ENCODE peak calls at places on chromosomes 5 and 9, in five cellular contexts. One of them, this sample, is unnamed.

GRCh38 chr9:35108946-35109575 is 6.1 kb upstream of the STOML2 start:
- DNase-seq in esophagus squamous epithelium: no peak
- DNase-seq in GM23338: no peak
- DNase-seq in transverse colon: no peak
- DNase-seq in heart left ventricle: no peak
- DNase-seq in this sample: no peak

GRCh38 chr9:21579743-21580142 is 97.6 kb upstream of the IFNE start:
- DNase-seq in transverse colon: no peak
- DNase-seq in esophagus squamous epithelium: no peak
- DNase-seq in GM23338: no peak
- DNase-seq in heart left ventricle: no peak
- DNase-seq in this sample: no peak

GRCh38 chr5:119368238-119368630 is 12.4 kb downstream of the TNFAIP8 start:
- DNase-seq in esophagus squamous epithelium: no peak
- DNase-seq in heart left ventricle: no peak
- DNase-seq in GM23338: no peak
- DNase-seq in transverse colon: no peak
- DNase-seq in this sample: peak; percentile 45

GRCh38 chr5:54242287-54242686 is 68.1 kb downstream of the ARL15 start:
- DNase-seq in esophagus squamous epithelium: no peak
- DNase-seq in heart left ventricle: no peak
- DNase-seq in GM23338: no peak
- DNase-seq in transverse colon: no peak
- DNase-seq in this sample: no peak

GRCh38 chr5:33969572-33970452 is 14.7 kb downstream of the SLC45A2 start:
- DNase-seq in transverse colon: no peak
- DNase-seq in heart left ventricle: peak; percentile 13
- DNase-seq in esophagus squamous epithelium: no peak
- DNase-seq in GM23338: peak; percentile 75
- DNase-seq in this sample: peak; percentile 17

GRCh38 chr9:129283705-129284606 is 105.9 kb upstream of the IER5L start:
- DNase-seq in GM23338: no peak
- DNase-seq in transverse colon: no peak
- DNase-seq in heart left ventricle: peak; percentile 5
- DNase-seq in esophagus squamous epithelium: no peak
- DNase-seq in this sample: no peak

GRCh38 chr9:129693741-129694140 is 28.3 kb downstream of the PRRX2 start:
- DNase-seq in esophagus squamous epithelium: no peak
- DNase-seq in GM23338: no peak
- DNase-seq in transverse colon: no peak
- DNase-seq in heart left ventricle: no peak
- DNase-seq in this sample: no peak

GRCh38 chr9:77521091-77521490 is 127.0 kb downstream of the GNA14 start:
- DNase-seq in esophagus squamous epithelium: no peak
- DNase-seq in heart left ventricle: peak; percentile 53
- DNase-seq in transverse colon: no peak
- DNase-seq in GM23338: no peak
- DNase-seq in this sample: no peak

GRCh38 chr5:132592521-132592920 is 35.7 kb downstream of the RAD50 start:
- DNase-seq in heart left ventricle: no peak
- DNase-seq in GM23338: peak; percentile 4
- DNase-seq in esophagus squamous epithelium: no peak
- DNase-seq in transverse colon: no peak
- DNase-seq in this sample: no peak

GRCh38 chr9:136507221-136507991 is 24.6 kb upstream of the SEC16A start:
- DNase-seq in heart left ventricle: no peak
- DNase-seq in transverse colon: no peak
- DNase-seq in GM23338: no peak
- DNase-seq in esophagus squamous epithelium: no peak
- DNase-seq in this sample: no peak

GRCh38 chr9:91532325-91532724 is 108.7 kb upstream of the NFIL3 start:
- DNase-seq in GM23338: no peak
- DNase-seq in esophagus squamous epithelium: no peak
- DNase-seq in transverse colon: no peak
- DNase-seq in heart left ventricle: no peak
- DNase-seq in this sample: no peak

GRCh38 chr5:14595189-14595588 is 13.6 kb downstream of the OTULINL start:
- DNase-seq in transverse colon: no peak
- DNase-seq in GM23338: no peak
- DNase-seq in esophagus squamous epithelium: no peak
- DNase-seq in heart left ventricle: no peak
- DNase-seq in this sample: peak; percentile 55

GRCh38 chr5:72314571-72315172 is 5.4 kb downstream of the MRPS27 start:
- DNase-seq in heart left ventricle: peak; percentile 67
- DNase-seq in esophagus squamous epithelium: no peak
- DNase-seq in GM23338: peak; percentile 37
- DNase-seq in transverse colon: no peak
- DNase-seq in this sample: no peak

GRCh38 chr9:2158111-2158610 is 143.0 kb downstream of the SMARCA2 start:
- DNase-seq in transverse colon: peak; percentile 47
- DNase-seq in GM23338: peak; percentile 76
- DNase-seq in esophagus squamous epithelium: no peak
- DNase-seq in heart left ventricle: peak; percentile 20
- DNase-seq in this sample: peak; percentile 89

DNA sequence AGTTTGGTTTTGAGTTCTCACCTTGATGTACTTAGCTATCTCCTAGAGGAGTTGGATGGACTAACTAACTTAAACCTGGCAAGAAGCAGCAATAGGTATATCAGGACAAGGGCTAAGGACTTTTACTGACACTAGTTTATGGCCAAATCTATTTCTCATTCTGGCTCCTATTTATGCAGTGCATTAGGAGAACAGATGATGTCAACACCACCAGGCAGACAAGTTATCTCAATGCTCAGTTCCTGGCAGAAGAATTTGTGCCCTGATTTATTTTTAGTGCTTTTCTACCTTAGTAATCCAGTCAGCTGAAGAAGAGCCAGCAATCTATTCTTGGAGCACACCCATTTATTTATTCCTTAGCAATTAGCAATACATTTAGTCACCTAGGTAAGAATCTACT is 30.7 kb upstream of the MYOT start:
- DNase-seq in GM23338: no peak
- DNase-seq in heart left ventricle: peak; percentile 35
- DNase-seq in transverse colon: no peak
- DNase-seq in esophagus squamous epithelium: no peak
- DNase-seq in this sample: no peak
- H3K4me1 ChIP-seq in GM23338: peaks cover 42% of the 10 kb centered on the region
- H3K4me1 ChIP-seq in heart left ventricle: no peaks in the 10 kb centered on the region
- H3K4me1 ChIP-seq in transverse colon: peaks cover 3% of the 10 kb centered on the region
- H3K4me1 ChIP-seq in esophagus squamous epithelium: no peaks in the 10 kb centered on the region
- H3K4me1 ChIP-seq in this sample: no peaks in the 10 kb centered on the region

GRCh38 chr5:40716000-40716399 is 36.3 kb downstream of the PTGER4 start:
- DNase-seq in GM23338: peak; percentile 17
- DNase-seq in transverse colon: no peak
- DNase-seq in esophagus squamous epithelium: no peak
- DNase-seq in heart left ventricle: no peak
- DNase-seq in this sample: no peak
- TF ChIP-seq CTCF in GM23338: peak; percentile 47
- TF ChIP-seq CTCF in transverse colon: no peak
- TF ChIP-seq CTCF in esophagus squamous epithelium: no peak
- TF ChIP-seq CTCF in heart left ventricle: peak; percentile 14
- TF ChIP-seq CTCF in this sample: peak; percentile 53

DNA sequence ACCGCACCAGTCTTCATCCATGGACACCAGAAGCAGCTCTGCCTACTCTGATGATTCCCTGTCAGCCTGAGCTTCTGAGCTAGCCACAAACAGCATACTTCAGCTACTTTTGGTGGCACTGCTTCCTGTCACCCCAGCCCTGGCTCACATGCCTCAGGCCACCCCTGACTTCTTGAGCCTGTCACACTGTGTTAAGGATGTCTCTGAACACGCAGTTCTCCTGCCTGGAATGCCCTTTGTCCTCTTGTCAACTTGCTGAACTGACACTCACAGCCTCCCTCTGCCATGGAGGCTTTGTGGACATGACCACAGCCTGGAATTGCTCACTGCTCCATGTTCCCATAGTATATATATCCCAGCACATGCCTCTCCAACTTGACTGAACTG is 7.2 kb downstream of the MACROH2A1 start:
- DNase-seq in esophagus squamous epithelium: no peak
- DNase-seq in transverse colon: no peak
- DNase-seq in GM23338: no peak
- DNase-seq in heart left ventricle: no peak
- DNase-seq in this sample: no peak
- H3K4me1 ChIP-seq in esophagus squamous epithelium: peaks cover 40% of the 10 kb centered on the region
- H3K4me1 ChIP-seq in transverse colon: peaks cover 14% of the 10 kb centered on the region
- H3K4me1 ChIP-seq in GM23338: peaks cover 4% of the 10 kb centered on the region
- H3K4me1 ChIP-seq in heart left ventricle: peaks cover 8% of the 10 kb centered on the region
- H3K4me1 ChIP-seq in this sample: peaks cover 15% of the 10 kb centered on the region

GRCh38 chr9:16921855-16922254 is 51.4 kb upstream of the BNC2 start:
- DNase-seq in esophagus squamous epithelium: no peak
- DNase-seq in heart left ventricle: no peak
- DNase-seq in GM23338: peak; percentile 23
- DNase-seq in transverse colon: no peak
- DNase-seq in this sample: no peak
- TF ChIP-seq CTCF in esophagus squamous epithelium: no peak
- TF ChIP-seq CTCF in heart left ventricle: no peak
- TF ChIP-seq CTCF in GM23338: peak; percentile 14
- TF ChIP-seq CTCF in transverse colon: no peak
- TF ChIP-seq CTCF in this sample: no peak

DNA sequence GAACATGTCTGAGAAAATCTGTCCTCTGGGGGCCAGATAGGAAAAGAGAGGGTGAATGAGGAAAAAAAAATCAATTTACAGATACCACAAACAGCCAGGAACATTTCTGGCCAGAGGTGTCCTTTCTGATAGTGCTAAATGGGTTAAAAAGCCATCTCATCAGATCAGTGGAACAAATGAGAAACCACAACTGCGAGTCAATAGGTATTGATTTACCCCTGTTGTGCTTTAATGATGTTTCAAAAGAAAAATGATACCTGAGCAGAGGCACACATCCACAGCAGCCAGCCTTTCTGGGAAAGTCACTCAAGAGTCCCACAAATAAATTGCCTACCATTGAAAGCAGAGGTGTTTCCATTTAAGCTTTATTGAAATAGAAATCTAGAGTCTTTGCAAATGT is 79.3 kb upstream of the PTGER4 start:
- DNase-seq in GM23338: no peak
- DNase-seq in heart left ventricle: no peak
- DNase-seq in esophagus squamous epithelium: no peak
- DNase-seq in transverse colon: no peak
- DNase-seq in this sample: no peak
- H3K4me1 ChIP-seq in GM23338: peaks cover 3% of the 10 kb centered on the region
- H3K4me1 ChIP-seq in heart left ventricle: no peaks in the 10 kb centered on the region
- H3K4me1 ChIP-seq in esophagus squamous epithelium: no peaks in the 10 kb centered on the region
- H3K4me1 ChIP-seq in transverse colon: no peaks in the 10 kb centered on the region
- H3K4me1 ChIP-seq in this sample: peaks cover 36% of the 10 kb centered on the region

GRCh38 chr9:130932220-130933069 is 6.6 kb downstream of the FIBCD1 start:
- DNase-seq in heart left ventricle: peak; percentile 77
- DNase-seq in GM23338: no peak
- DNase-seq in esophagus squamous epithelium: no peak
- DNase-seq in transverse colon: no peak
- DNase-seq in this sample: no peak
- TF ChIP-seq CTCF in heart left ventricle: peak; percentile 20
- TF ChIP-seq CTCF in GM23338: peak; percentile 24
- TF ChIP-seq CTCF in esophagus squamous epithelium: peak; percentile 4
- TF ChIP-seq CTCF in transverse colon: no peak
- TF ChIP-seq CTCF in this sample: no peak

GRCh38 chr5:151063136-151063544 is 17.7 kb downstream of the TNIP1 start:
- DNase-seq in GM23338: no peak
- DNase-seq in esophagus squamous epithelium: no peak
- DNase-seq in transverse colon: no peak
- DNase-seq in heart left ventricle: peak; percentile 55
- DNase-seq in this sample: no peak

GRCh38 chr5:151066920-151067319 is 13.9 kb downstream of the TNIP1 start:
- DNase-seq in esophagus squamous epithelium: no peak
- DNase-seq in transverse colon: no peak
- DNase-seq in heart left ventricle: no peak
- DNase-seq in GM23338: no peak
- DNase-seq in this sample: no peak

GRCh38 chr5:151063590-151063989 is 17.2 kb downstream of the TNIP1 start:
- DNase-seq in heart left ventricle: peak; percentile 27
- DNase-seq in GM23338: no peak
- DNase-seq in transverse colon: no peak
- DNase-seq in esophagus squamous epithelium: no peak
- DNase-seq in this sample: no peak

GRCh38 chr5:151065609-151066008 is 15.2 kb downstream of the TNIP1 start:
- DNase-seq in heart left ventricle: no peak
- DNase-seq in transverse colon: no peak
- DNase-seq in GM23338: no peak
- DNase-seq in esophagus squamous epithelium: no peak
- DNase-seq in this sample: no peak

DNA sequence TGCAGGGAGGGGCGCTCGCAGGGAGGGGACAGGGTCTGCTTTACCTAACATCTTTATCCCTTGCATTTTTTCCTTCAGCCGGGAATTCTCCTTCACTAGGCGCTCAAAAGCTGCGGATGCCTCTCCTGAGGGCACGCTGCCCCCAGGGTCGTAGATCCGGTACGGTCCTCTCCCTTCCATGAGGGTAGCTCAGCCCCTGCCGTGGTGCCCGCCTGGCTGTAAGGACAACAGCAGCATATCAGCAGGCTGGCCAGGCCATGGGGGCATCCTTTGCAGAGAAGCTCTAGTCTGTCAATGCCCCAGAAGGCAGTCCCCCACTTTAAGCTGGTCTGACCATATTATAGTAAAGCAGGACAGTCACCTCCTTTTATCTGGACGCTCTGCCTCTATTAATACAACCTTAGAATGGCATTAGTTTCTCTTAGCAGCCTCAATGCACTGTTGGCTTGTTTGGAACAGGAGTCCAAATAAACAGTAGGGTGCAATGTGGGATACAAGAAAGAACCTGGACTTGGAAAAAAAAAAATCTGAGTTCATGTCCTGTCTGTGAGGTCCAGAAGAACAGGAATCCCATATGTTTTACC is 15.8 kb downstream of the TNIP1 start:
- DNase-seq in transverse colon: no peak
- DNase-seq in GM23338: no peak
- DNase-seq in esophagus squamous epithelium: no peak
- DNase-seq in heart left ventricle: no peak
- DNase-seq in this sample: no peak
- H3K4me1 ChIP-seq in transverse colon: peaks cover 46% of the 10 kb centered on the region
- H3K4me1 ChIP-seq in GM23338: no peaks in the 10 kb centered on the region
- H3K4me1 ChIP-seq in esophagus squamous epithelium: peaks cover 49% of the 10 kb centered on the region
- H3K4me1 ChIP-seq in heart left ventricle: peaks cover 15% of the 10 kb centered on the region
- H3K4me1 ChIP-seq in this sample: peaks cover 24% of the 10 kb centered on the region

GRCh38 chr5:172187118-172188032 is 649 bp downstream of the STK10 start:
- DNase-seq in esophagus squamous epithelium: no peak
- DNase-seq in transverse colon: peak; percentile 81
- DNase-seq in heart left ventricle: peak; percentile 64
- DNase-seq in GM23338: peak; percentile 68
- DNase-seq in this sample: peak; percentile 76
- TF ChIP-seq CTCF in esophagus squamous epithelium: no peak
- TF ChIP-seq CTCF in transverse colon: peak; percentile 16
- TF ChIP-seq CTCF in heart left ventricle: no peak
- TF ChIP-seq CTCF in GM23338: no peak
- TF ChIP-seq CTCF in this sample: peak; percentile 20

This sample was measured in OCI-LY7.